ENCODE peak calls at places on chromosome X, in ten cellular contexts. P, T, C, E, Q, O, B, Z, S and Y are unnamed samples.
A peak's percentile ranks its signal among the peaks of the same experiment; 100 is the strongest.

GRCh38 chrX:38868941-38869378 is 67.7 kb downstream of the MID1IP1 start:
- DNase-seq in P (no peak), T (peak; percentile 57), C (no peak), E (no peak), Q (peak; percentile 77), O (peak; percentile 67), B (no peak), Z (no peak), S (peak; percentile 3), Y (no peak)

GRCh38 chrX:148961990-148962389 is 461.6 kb downstream of the AFF2 start:
- DNase-seq in P (no peak), T (no peak), C (no peak), E (no peak), Q (no peak), O (no peak), B (no peak), Z (no peak), S (no peak), Y (no peak)

GRCh38 chrX:1537031-1537715 is at the start of gene P2RY8:
- DNase-seq in P (peak; percentile 77), T (peak; percentile 41), C (peak; percentile 32), E (peak; percentile 83), Q (peak; percentile 70), O (peak; percentile 28), B (peak; percentile 74), Z (peak; percentile 19), S (peak; percentile 60), Y (no peak)

GRCh38 chrX:23792861-23793553 is 10.0 kb downstream of the SAT1 start:
- DNase-seq in P (no peak), T (peak; percentile 7), C (no peak), E (peak; percentile 83), Q (no peak), O (peak; percentile 12), B (no peak), Z (no peak), S (no peak), Y (no peak)

GRCh38 chrX:110964761-110965160 is 131.2 kb upstream of the PAK3 start:
- DNase-seq in P (no peak), T (no peak), C (no peak), E (no peak), Q (no peak), O (no peak), B (no peak), Z (peak; percentile 46), S (no peak), Y (no peak)

GRCh38 chrX:66164470-66164869 is 423 bp downstream of the HEPH start:
- DNase-seq in P (no peak), T (no peak), C (no peak), E (no peak), Q (no peak), O (no peak), B (no peak), Z (no peak), S (no peak), Y (no peak)

GRCh38 chrX:38575888-38576287 is 14.5 kb downstream of the TSPAN7 start:
- DNase-seq in P (no peak), T (no peak), C (no peak), E (no peak), Q (no peak), O (no peak), B (no peak), Z (no peak), S (no peak), Y (no peak)

GRCh38 chrX:24298191-24298590 is 15.7 kb downstream of the SUPT20HL2 start:
- DNase-seq in P (no peak), T (peak; percentile 10), C (no peak), E (no peak), Q (peak; percentile 12), O (no peak), B (no peak), Z (no peak), S (peak; percentile 7), Y (no peak)

GRCh38 chrX:123590842-123591491 is 141.9 kb downstream of the THOC2 start:
- DNase-seq in P (no peak), T (peak; percentile 62), C (no peak), E (no peak), Q (peak; percentile 13), O (peak; percentile 25), B (no peak), Z (no peak), S (no peak), Y (no peak)

GRCh38 chrX:24870143-24870542 is 145.6 kb downstream of the ARX start:
- DNase-seq in P (no peak), T (peak; percentile 79), C (no peak), E (no peak), Q (peak; percentile 17), O (peak; percentile 28), B (no peak), Z (no peak), S (no peak), Y (no peak)

GRCh38 chrX:134246282-134246681 is 9.3 kb downstream of the CCDC160 start:
- DNase-seq in P (no peak), T (peak; percentile 30), C (no peak), E (no peak), Q (no peak), O (no peak), B (no peak), Z (no peak), S (no peak), Y (no peak)

GRCh38 chrX:3806630-3807029 is 93.2 kb upstream of the PRKX start:
- DNase-seq in P (no peak), T (no peak), C (no peak), E (no peak), Q (no peak), O (no peak), B (no peak), Z (no peak), S (no peak), Y (no peak)

GRCh38 chrX:72048515-72049455 is 82.9 kb downstream of the RTL5 start:
- DNase-seq in P (no peak), T (no peak), C (no peak), E (peak; percentile 10), Q (no peak), O (no peak), B (peak; percentile 31), Z (no peak), S (no peak), Y (no peak)

DNA sequence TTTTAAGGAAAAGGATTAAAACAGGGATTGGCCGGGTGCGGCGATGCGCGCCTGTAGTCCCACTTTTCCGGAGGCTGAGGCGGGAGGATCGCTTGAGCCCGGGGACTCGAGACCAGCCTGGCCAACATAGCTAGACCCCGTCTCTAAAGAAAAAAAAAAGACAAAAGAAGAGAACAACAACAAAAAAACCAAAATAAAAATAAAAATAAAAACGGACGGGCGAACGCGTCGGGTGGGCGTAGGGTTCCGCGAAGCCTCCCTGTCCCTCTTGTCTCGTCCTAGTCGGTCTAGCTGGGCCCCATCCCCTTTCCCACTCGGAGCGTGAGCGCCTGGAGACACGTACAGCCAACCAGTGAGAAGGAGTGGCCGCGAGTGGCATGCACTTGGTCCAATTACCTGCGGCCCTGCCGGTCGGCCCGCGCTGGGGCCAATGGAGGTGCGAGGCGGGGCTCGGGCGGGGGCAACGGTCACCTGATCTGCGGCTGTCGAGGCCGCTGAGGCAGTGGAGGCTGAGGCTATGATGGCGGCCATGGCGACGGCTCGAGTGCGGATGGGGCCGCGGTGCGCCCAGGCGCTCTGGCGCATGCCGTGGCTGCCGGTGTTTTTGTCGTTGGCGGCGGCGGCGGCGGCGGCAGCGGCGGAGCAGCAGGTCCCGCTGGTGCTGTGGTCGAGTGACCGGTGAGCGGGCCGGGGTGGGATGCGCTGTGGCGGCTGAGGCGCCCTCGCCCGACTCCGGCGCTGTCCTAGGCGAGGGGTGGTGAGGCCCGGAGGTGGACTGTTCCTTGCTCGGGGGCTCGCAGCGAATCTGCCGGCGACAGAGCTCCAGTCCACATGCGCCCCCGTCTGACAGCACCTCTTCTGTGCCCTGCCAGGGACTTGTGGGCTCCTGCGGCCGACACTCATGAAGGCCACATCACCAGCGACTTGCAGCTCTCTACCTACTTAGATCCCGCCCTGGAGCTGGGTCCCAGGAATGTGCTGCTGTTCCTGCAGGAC is at the start of gene ATP6AP1:
- DNase-seq in P (peak; percentile 77), T (peak; percentile 96), C (peak; percentile 83), E (peak; percentile 94), Q (peak; percentile 96), O (peak; percentile 96), B (peak; percentile 93), Z (peak; percentile 90), S (peak; percentile 94), Y (peak; percentile 97)
- TF ChIP-seq CTCF in P (no peak), T (no peak), C (no peak), E (peak; percentile 15), Q (no peak), O (no peak), B (no peak), Z (peak; percentile 25), S (no peak), Y (no peak)

DNA sequence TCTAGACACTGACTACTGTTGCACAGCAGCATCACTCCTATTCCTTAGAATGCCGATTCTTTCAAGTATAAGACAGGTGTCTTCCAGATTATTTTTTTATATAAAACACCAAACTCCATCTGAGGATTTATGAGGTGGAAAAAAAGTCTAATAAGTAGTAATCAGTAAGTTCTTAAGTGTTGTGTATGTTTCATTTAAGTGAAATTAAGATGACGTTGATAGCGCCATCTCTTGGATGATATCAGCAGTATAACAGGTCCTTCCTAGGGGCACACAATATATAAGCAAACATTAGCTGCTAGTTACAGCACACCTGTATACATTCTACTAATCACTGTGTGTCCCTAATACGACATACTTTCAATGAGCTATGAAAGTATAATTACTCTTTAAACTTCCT is 99.6 kb upstream of the STS start:
- DNase-seq in P (no peak), T (no peak), C (no peak), E (no peak), Q (no peak), O (no peak), B (no peak), Z (no peak), S (no peak), Y (no peak)
- TF ChIP-seq CTCF in P (no peak), T (no peak), C (no peak), E (peak; percentile 45), Q (no peak), O (no peak), B (no peak), Z (no peak), S (no peak), Y (no peak)

DNA sequence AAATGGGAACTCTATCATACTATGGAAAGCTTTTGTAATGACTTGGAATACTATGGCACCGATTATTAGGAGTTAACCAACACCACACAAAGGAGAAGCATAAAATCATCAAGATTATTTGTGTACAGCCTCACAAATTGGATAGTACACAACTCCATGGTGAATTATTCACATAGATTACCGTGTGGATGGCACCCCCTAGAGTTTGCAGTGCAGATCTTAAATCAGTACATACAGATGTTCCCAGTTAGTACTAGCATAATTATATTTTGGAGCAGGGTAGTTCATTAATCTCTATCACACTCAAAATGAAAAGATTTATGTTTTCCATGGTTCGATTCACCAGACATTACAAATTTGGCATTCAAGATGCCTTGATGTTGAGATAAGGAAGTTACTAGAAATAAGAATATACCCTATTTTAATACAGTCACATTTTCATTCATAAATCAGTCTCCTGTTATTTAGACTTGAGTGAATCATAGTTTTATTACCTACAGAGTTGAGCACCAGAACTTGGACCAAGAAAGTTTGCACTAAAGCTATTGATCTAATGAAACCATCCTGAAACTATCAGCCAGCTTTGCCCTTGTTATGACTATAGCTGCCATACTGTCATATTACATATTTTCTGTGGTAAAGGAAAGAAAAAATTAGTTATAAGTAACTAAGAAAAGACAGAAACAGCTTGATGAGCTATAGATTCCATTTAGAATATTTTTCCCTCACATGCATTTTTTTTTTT is 531.8 kb downstream of the GLUD2 start:
- DNase-seq in P (no peak), T (peak; percentile 56), C (no peak), E (peak; percentile 50), Q (peak; percentile 28), O (peak; percentile 49), B (peak; percentile 10), Z (peak; percentile 12), S (peak; percentile 49), Y (no peak)
- TF ChIP-seq CTCF in P (peak; percentile 24), T (peak; percentile 55), C (peak; percentile 24), E (peak; percentile 60), Q (peak; percentile 15), O (peak; percentile 17), B (peak; percentile 32), Z (peak; percentile 69), S (no peak), Y (peak; percentile 61)

GRCh38 chrX:107448625-107449468 is 605 bp upstream of the FRMPD3 start:
- DNase-seq in P (no peak), T (no peak), C (peak; percentile 53), E (no peak), Q (peak; percentile 11), O (no peak), B (no peak), Z (no peak), S (peak; percentile 49), Y (no peak)
- TF ChIP-seq CTCF in P (no peak), T (peak; percentile 8), C (no peak), E (no peak), Q (no peak), O (no peak), B (no peak), Z (no peak), S (no peak), Y (no peak)